ENCODE peak calls at places on chromosomes 3 and 15, in five cellular contexts. L is body of pancreas, X is spleen, H is HCT116, M is suprapubic skin. C is an unnamed sample. For H3K36me3, the result is how much of the 10 kb centered on the place peaks cover.

GRCh38 chr3:136818851-136819783 is at the start of gene SLC35G2:
- DNase-seq in M (peak), X (peak), L (peak), H (no peak), C (peak)

GRCh38 chr3:5341610-5342009 is 154.1 kb downstream of the EDEM1 start:
- DNase-seq in M (no peak), H (no peak), L (no peak), X (no peak), C (no peak)

GRCh38 chr3:54374214-54374855 is 252.0 kb downstream of the CACNA2D3 start:
- DNase-seq in X (no peak), H (no peak), M (no peak), L (peak), C (peak)

GRCh38 chr15:71532994-71533393 is 277.4 kb upstream of the NR2E3 start:
- DNase-seq in X (no peak), M (no peak), L (no peak), H (peak), C (no peak)

GRCh38 chr15:91302588-91303439 is 202.8 kb downstream of the SV2B start:
- DNase-seq in L (peak), X (no peak), H (peak), M (no peak), C (no peak)

GRCh38 chr15:90513448-90513847 is 16.3 kb upstream of the CRTC3 start:
- DNase-seq in L (no peak), X (no peak), M (no peak), H (no peak), C (no peak)

GRCh38 chr3:73259841-73260240 is 198.4 kb downstream of the EBLN2 start:
- DNase-seq in X (no peak), H (no peak), L (no peak), M (no peak), C (no peak)

GRCh38 chr3:104909188-104909587 is 457.5 kb upstream of the ALCAM start:
- DNase-seq in X (no peak), M (no peak), L (no peak), H (no peak), C (no peak)

GRCh38 chr3:139198929-139199328 is 144.9 kb upstream of the MRPS22 start:
- DNase-seq in X (no peak), M (no peak), H (no peak), L (no peak), C (no peak)

GRCh38 chr15:53833134-53833624 is 73.7 kb upstream of the WDR72 start:
- DNase-seq in M (no peak), L (peak), H (no peak), X (no peak), C (no peak)

GRCh38 chr15:71471347-71471746 is 339.0 kb upstream of the NR2E3 start:
- DNase-seq in M (no peak), X (no peak), H (no peak), L (no peak), C (no peak)

GRCh38 chr15:89307046-89307587 is 27.5 kb downstream of the POLG start:
- DNase-seq in H (no peak), X (no peak), M (no peak), L (no peak), C (no peak)

GRCh38 chr3:64011685-64012084 is 11.6 kb downstream of the PSMD6 start:
- DNase-seq in M (no peak), X (no peak), L (peak), H (no peak), C (no peak)

GRCh38 chr3:43659250-43659880 is 31.4 kb upstream of the ABHD5 start:
- DNase-seq in L (no peak), M (no peak), H (no peak), X (no peak), C (no peak)

GRCh38 chr3:63950698-63951097 is 38.5 kb upstream of the SCAANT1 start:
- DNase-seq in H (no peak), X (no peak), L (no peak), M (no peak), C (no peak)

GRCh38 chr3:53144446-53144845 is 14.2 kb upstream of the RFT1 start:
- DNase-seq in L (no peak), X (no peak), H (no peak), M (no peak), C (no peak)

GRCh38 chr15:73873889-73874511 is 636 bp downstream of the TBC1D21 start:
- DNase-seq in L (peak), X (no peak), M (no peak), H (peak), C (no peak)

GRCh38 chr3:167750273-167750971 is 14.9 kb downstream of the SERPINI1 start:
- DNase-seq in M (no peak), X (no peak), L (no peak), H (no peak), C (no peak)

GRCh38 chr3:161349529-161350278 is 21.6 kb downstream of the SPTSSB start:
- DNase-seq in H (peak), X (no peak), M (no peak), L (no peak), C (no peak)

GRCh38 chr3:24136624-24137310 is 191.7 kb downstream of the NR1D2 start:
- DNase-seq in X (no peak), H (no peak), L (no peak), M (no peak), C (no peak)

GRCh38 chr3:190862209-190863118 is at the start of gene GMNC:
- DNase-seq in H (peak), M (peak), L (peak), X (peak), C (peak)

GRCh38 chr3:97102641-97103040 is 288.2 kb downstream of the EPHA6 start:
- DNase-seq in M (no peak), X (no peak), L (no peak), H (no peak), C (no peak)

GRCh38 chr3:127011270-127011992 is 28.5 kb downstream of the PLXNA1 start:
- DNase-seq in H (no peak), X (no peak), M (no peak), L (peak), C (no peak)
- H3K36me3 ChIP-seq in H (under half), X (half or more), M (half or more), L (under half), C (under half)

DNA sequence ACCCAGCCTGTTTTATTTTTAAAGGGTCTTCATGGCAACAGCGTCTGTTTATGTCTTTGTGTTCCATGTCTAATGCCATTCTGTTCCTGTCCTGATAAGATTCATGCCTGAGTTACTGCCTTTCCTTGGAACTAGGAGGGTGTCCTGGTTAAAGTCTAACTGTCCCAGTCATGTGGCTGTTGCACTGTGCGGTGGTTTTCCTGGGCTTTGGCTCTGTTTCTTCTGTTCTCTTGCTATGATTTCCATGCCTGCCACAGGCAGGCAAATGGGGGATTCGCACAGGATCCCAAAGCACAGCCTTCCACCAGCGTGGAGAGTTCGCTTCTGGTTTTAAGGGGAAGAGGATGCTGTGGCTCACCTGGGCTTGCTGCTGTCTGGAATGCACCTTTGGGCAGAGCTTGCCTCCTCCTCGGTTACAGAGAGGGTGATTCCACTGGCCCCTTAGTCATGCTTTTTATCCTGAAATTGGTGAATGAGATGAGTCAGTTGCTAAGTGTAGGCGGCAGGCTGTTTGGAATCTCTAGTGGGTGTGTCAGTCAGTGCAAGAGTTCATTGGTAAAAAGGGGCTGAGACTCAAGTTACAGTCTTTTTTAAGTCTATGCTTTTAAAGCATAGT is 86.8 kb downstream of the CCK start:
- DNase-seq in X (no peak), H (peak), L (peak), M (peak), C (no peak)
- TF ChIP-seq POLR2A in X (no peak), H (no peak), L (no peak), M (no peak), C (no peak)

DNA sequence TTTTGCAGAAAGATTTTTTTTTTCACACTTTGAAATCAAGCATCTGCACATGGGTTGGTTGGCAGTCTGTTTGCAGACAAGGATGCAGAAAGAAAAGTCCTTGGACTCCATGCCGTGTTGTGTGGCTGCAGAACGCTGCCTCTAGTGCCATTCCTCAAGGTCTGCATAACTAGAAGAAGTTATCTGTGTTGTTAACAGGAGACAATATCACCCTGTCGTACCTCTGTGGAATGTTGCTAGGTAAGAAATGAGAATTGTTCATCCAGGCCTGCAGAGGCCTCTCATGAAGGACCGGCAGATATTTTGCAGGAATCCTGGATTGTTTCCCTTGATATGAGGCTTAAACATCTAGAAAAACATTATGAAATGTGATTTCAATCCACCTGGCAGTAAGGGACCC is 58.5 kb upstream of the PPARG start:
- DNase-seq in H (no peak), M (no peak), X (no peak), L (no peak), C (no peak)
- TF ChIP-seq CTCF in H (no peak), M (no peak), X (no peak), L (no peak), C (no peak)

GRCh38 chr15:75213212-75213767 is 11.6 kb downstream of the C15orf39 start:
- DNase-seq in L (no peak), X (no peak), M (no peak), H (no peak), C (no peak)
- H3K36me3 ChIP-seq in L (under half), X (half or more), M (half or more), H (under half), C (under half)

DNA sequence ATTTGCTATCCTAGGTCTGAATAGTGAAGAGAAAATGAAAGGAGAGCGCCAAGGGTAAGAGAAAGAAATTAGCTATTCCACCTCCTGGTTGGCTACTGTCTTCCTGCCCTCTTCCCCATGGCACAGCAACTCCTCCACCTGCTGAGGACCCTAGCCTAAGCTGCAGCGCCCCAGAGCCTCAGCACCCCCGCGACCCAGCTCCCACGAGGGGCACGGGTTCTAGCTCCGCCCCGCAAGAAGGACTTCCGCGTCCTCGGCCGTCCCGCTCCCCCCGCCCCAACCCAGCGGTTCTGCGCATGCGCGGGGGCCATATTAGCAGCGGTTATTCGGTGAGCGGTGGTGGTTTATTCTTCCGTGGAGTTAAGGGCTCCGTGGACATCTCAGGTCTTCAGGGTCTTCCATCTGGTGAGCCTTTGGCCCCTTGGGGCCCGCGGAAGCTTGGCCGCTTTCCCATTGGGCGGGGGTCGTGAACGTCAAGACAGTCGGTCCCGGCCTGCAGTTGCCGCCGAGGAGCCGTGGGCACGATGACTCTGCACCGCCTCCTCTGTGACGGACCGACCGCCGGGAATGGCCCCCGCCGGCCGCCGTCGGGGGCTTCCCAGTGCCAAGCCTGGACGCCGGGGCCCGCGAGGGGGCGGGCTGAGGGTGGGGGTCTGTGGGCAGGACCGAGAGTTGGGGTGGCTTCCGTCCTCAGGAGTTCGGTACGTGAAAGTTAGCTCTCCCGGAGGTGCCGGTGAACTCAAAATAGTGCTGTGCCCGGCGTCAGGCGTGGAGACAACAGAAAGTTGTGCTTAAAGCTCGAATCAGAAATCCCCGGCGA is at the start of gene PSMA4:
- DNase-seq in L (peak), M (peak), X (peak), H (peak), C (peak)
- TF ChIP-seq POLR2A in L (peak), M (peak), X (peak), H (peak), C (peak)

GRCh38 chr15:66085128-66085527 is 168.4 kb downstream of the MEGF11 start:
- DNase-seq in M (no peak), X (no peak), H (no peak), L (no peak), C (no peak)
- TF ChIP-seq CTCF in M (no peak), X (no peak), H (peak), L (no peak), C (no peak)

GRCh38 chr15:42182976-42183375 is 25.1 kb downstream of the VPS39 start:
- DNase-seq in M (no peak), X (no peak), L (no peak), H (no peak), C (no peak)

GRCh38 chr15:42184736-42185135 is 23.4 kb downstream of the VPS39 start:
- DNase-seq in H (no peak), M (no peak), L (no peak), X (no peak), C (no peak)

GRCh38 chr15:42184313-42184712 is 23.8 kb downstream of the VPS39 start:
- DNase-seq in M (no peak), L (no peak), H (no peak), X (no peak), C (peak)

GRCh38 chr15:42178056-42178455 is 21.6 kb upstream of the PLA2G4F start:
- DNase-seq in H (no peak), L (no peak), X (no peak), M (no peak), C (no peak)

GRCh38 chr15:42182328-42182901 is 25.7 kb downstream of the VPS39 start:
- DNase-seq in L (no peak), M (no peak), X (no peak), H (no peak), C (no peak)
- H3K36me3 ChIP-seq in L (under half), M (half or more), X (half or more), H (under half), C (under half)

GRCh38 chr3:149655826-149656599 is 1.8 kb downstream of the WWTR1 start:
- DNase-seq in L (no peak), X (no peak), H (no peak), M (no peak), C (no peak)

GRCh38 chr3:149659173-149659468 is 1.3 kb upstream of the WWTR1 start:
- DNase-seq in M (no peak), L (peak), X (no peak), H (no peak), C (no peak)

GRCh38 chr3:149657796-149658443 is at the start of gene WWTR1:
- DNase-seq in M (peak), X (peak), L (peak), H (peak), C (peak)

GRCh38 chr3:149658444-149659172 is 783 bp upstream of the WWTR1 start:
- DNase-seq in L (peak), M (peak), X (peak), H (peak), C (peak)

GRCh38 chr3:149657458-149657795 is 398 bp downstream of the WWTR1 start:
- DNase-seq in L (peak), M (peak), H (no peak), X (peak), C (peak)
- TF ChIP-seq POLR2A in L (no peak), M (no peak), H (no peak), X (no peak), C (no peak)

DNA sequence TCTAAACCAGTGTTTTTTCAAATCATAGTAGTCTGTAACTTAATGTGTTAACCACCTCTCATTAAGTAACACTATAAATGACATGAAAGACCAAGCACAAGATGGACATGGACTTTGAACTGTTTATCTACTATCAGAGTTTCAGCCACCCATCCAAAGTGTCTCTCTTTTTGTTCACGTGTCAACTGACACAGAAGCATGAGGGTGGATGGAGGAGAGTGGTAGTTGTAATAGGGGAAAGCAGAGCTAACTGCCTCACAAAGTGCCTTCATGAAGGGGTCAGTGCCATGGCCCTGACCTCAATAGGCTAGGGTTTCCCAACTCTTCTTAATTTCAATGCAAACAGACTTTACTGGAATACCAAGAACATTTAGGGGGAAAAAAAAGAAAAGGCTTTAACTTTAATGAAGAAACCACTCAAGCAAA is 32.1 kb upstream of the TRPM7 start:
- DNase-seq in L (no peak), X (no peak), H (no peak), M (no peak), C (peak)
- TF ChIP-seq CTCF in L (no peak), X (no peak), H (no peak), M (no peak), C (no peak)

C was measured in right lobe of liver.